ENCODE peak calls at places on chromosomes 7 and 10, in seven cellular contexts. L is body of pancreas, V is transverse colon, A is breast epithelium, N is IMR-90, R is stomach, Y is ovary. U is an unnamed sample.

GRCh38 chr10:49634053-49634660 is 20.3 kb downstream of the CHAT start:
- DNase-seq in L (no peak), V (no peak), A (peak; percentile 27), N (no peak), R (no peak), Y (peak; percentile 11), U (no peak)

GRCh38 chr10:86545097-86545496 is 23.5 kb upstream of the WAPL start:
- DNase-seq in L (no peak), V (no peak), A (peak; percentile 68), N (no peak), R (no peak), Y (no peak), U (no peak)

GRCh38 chr10:3568392-3568791 is 216.6 kb downstream of the KLF6 start:
- DNase-seq in L (no peak), V (no peak), A (no peak), N (no peak), R (no peak), Y (no peak), U (no peak)

GRCh38 chr7:130207642-130208041 is at the start of gene SSMEM1:
- DNase-seq in L (no peak), V (no peak), A (no peak), N (peak; percentile 84), R (no peak), Y (no peak), U (no peak)

GRCh38 chr7:96786998-96787395 is 77.4 kb upstream of the SEM1 start:
- DNase-seq in L (no peak), V (no peak), A (no peak), N (no peak), R (no peak), Y (no peak), U (no peak)

GRCh38 chr7:91263359-91264082 is 712 bp upstream of the FZD1 start:
- DNase-seq in L (peak; percentile 61), V (peak; percentile 38), A (no peak), N (no peak), R (no peak), Y (peak; percentile 63), U (peak; percentile 44)

GRCh38 chr7:100111156-100111555 is 8.0 kb downstream of the TAF6 start:
- DNase-seq in L (no peak), V (no peak), A (no peak), N (no peak), R (no peak), Y (no peak), U (no peak)

GRCh38 chr7:916291-916941 is 38.1 kb downstream of the ADAP1 start:
- DNase-seq in L (peak; percentile 32), V (peak; percentile 66), A (no peak), N (no peak), R (no peak), Y (no peak), U (no peak)

GRCh38 chr10:132454296-132455198 is 57.5 kb downstream of the PWWP2B start:
- DNase-seq in L (no peak), V (no peak), A (no peak), N (no peak), R (no peak), Y (no peak), U (no peak)

GRCh38 chr7:101874028-101874427 is 56.6 kb downstream of the CUX1 start:
- DNase-seq in L (no peak), V (no peak), A (no peak), N (peak; percentile 39), R (no peak), Y (no peak), U (no peak)

GRCh38 chr7:71843677-71844076 is 568.5 kb downstream of the CALN1 start:
- DNase-seq in L (no peak), V (no peak), A (no peak), N (no peak), R (no peak), Y (no peak), U (no peak)

GRCh38 chr7:67618569-67619543 is 622.2 kb downstream of the TYW1 start:
- DNase-seq in L (peak; percentile 6), V (no peak), A (no peak), N (no peak), R (no peak), Y (peak; percentile 46), U (peak; percentile 44)

GRCh38 chr10:71074176-71074755 is 138.1 kb upstream of the UNC5B start:
- DNase-seq in L (no peak), V (no peak), A (peak; percentile 34), N (no peak), R (no peak), Y (peak; percentile 3), U (no peak)

GRCh38 chr10:74272288-74272687 is 121.3 kb downstream of the ADK start:
- DNase-seq in L (no peak), V (no peak), A (no peak), N (no peak), R (no peak), Y (no peak), U (no peak)

GRCh38 chr10:18683427-18683826 is 24.2 kb downstream of the ARL5B start:
- DNase-seq in L (no peak), V (no peak), A (no peak), N (peak; percentile 82), R (no peak), Y (no peak), U (no peak)

GRCh38 chr10:13349776-13350274 is 1.7 kb upstream of the SEPHS1 start:
- DNase-seq in L (peak; percentile 50), V (peak; percentile 76), A (peak; percentile 72), N (peak; percentile 54), R (peak; percentile 37), Y (peak; percentile 63), U (peak; percentile 71)

GRCh38 chr10:123643315-123643714 is 22.8 kb upstream of the GPR26 start:
- DNase-seq in L (no peak), V (no peak), A (peak; percentile 41), N (no peak), R (peak; percentile 15), Y (no peak), U (no peak)

GRCh38 chr10:27372095-27372494 is 131.5 kb upstream of the ACBD5 start:
- DNase-seq in L (no peak), V (no peak), A (no peak), N (no peak), R (no peak), Y (no peak), U (no peak)

GRCh38 chr7:137934176-137934826 is 67.6 kb downstream of the CREB3L2 start:
- DNase-seq in L (no peak), V (no peak), A (no peak), N (no peak), R (no peak), Y (no peak), U (no peak)

DNA sequence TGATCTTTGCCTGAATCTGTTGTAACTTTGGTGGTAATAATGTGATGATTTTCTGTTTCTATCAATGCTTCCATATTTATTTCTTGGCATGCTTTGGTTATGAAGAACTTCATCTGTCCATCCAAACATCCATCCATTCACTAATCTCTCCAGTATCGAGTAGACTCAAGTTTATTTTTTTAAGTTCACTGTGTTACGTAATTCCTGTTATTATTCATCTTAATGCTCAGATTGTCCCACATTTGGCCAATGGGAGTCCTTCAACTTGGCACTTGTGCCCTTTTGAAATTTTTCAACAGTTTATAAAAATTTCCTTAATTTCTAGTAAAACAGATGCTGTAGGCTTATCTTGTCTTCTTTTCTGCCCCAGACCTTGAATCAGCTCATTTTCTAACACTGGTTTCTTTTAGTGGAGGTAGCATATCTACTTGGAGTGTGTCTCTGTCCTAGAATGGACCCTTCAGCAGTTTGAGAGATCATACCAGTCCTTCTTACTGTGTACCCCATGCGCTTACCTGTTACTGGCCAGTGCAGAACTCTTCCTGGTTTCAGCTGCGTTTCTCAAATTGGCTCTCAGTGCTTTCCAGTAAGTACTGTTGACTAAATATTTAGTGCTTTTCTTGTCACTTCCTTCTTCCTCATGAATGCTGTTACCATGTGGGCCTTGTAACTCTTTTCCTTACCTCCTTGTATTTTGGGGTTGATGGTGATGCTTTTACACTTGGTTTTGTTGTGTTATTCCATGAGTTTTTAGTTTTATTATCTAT is 100.8 kb downstream of the MLLT10 start:
- DNase-seq in L (no peak), V (no peak), A (no peak), N (peak; percentile 5), R (no peak), Y (no peak), U (no peak)
- TF ChIP-seq POLR2A in L (no peak), V (no peak), A (no peak), N (no peak), R (no peak), Y (no peak), U (no peak)

DNA sequence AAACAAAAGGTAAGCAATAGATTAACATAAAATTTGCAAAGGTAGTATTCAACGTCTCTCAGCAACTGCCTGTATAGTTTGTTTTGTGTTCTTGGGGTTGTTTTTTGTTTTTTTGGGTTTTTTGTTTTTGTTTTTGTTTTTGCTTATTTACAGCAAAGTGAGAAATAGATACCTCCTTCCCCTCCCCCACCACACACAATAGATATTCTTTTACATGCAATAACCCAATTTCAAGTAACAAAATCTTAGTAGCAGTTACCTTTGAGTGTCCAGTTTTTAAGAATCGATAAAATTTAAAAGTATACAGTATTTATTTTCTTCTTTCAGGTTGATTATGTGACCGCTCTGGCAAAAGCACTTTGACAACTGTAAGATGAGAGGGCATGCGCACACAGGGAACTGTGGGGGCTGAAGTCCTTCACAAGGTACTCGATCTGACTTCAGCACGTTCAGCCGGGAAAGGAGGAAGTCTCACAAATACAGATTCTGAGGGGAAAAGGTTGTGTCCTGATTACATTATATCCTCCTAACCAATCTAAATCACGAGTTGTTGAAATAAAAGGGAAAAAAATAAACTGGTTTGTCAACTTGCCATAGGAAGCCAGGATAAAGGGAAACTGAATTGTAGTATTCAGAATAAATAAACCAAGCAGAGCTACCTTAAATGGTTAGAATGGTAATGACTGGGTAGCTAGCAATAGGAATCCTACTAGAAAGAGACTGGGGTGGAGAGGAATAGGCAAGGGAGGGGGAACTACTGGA is 47.8 kb downstream of the CPEB3 start:
- DNase-seq in L (peak; percentile 85), V (peak; percentile 66), A (peak; percentile 58), N (peak; percentile 64), R (peak; percentile 61), Y (peak; percentile 52), U (peak; percentile 84)
- H3K4me3 ChIP-seq in L (no peak overlapping the region), V (peak overlapping the region; percentile 17), A (peak overlapping the region; percentile 50), N (peak overlapping the region; percentile 38), R (peak overlapping the region; percentile 30), Y (peak overlapping the region; percentile 22), U (peak overlapping the region; percentile 4)

GRCh38 chr10:101780187-101780817 is 2.9 kb downstream of the NPM3 start:
- DNase-seq in L (no peak), V (no peak), A (no peak), N (no peak), R (no peak), Y (no peak), U (no peak)

GRCh38 chr10:101780818-101781654 is 2.2 kb downstream of the NPM3 start:
- DNase-seq in L (peak; percentile 69), V (peak; percentile 66), A (no peak), N (peak; percentile 64), R (peak; percentile 70), Y (peak; percentile 71), U (peak; percentile 44)

GRCh38 chr10:101778151-101778780 is 2.4 kb upstream of the FGF8 start:
- DNase-seq in L (no peak), V (no peak), A (no peak), N (no peak), R (peak; percentile 23), Y (peak; percentile 27), U (no peak)

GRCh38 chr10:101778781-101779543 is 3.0 kb upstream of the FGF8 start:
- DNase-seq in L (peak; percentile 55), V (peak; percentile 70), A (no peak), N (no peak), R (peak; percentile 68), Y (peak; percentile 34), U (peak; percentile 81)

GRCh38 chr10:101779544-101780186 is 3.6 kb downstream of the NPM3 start:
- DNase-seq in L (peak; percentile 86), V (peak; percentile 88), A (peak; percentile 82), N (peak; percentile 46), R (peak; percentile 87), Y (peak; percentile 87), U (peak; percentile 88)
- H3K27me3 ChIP-seq in L (no peaks in the 10 kb centered on the region), V (peaks cover 43% of the 10 kb centered on the region), A (peaks cover 45% of the 10 kb centered on the region), N (peaks cover 31% of the 10 kb centered on the region), R (peaks cover 44% of the 10 kb centered on the region), Y (no peaks in the 10 kb centered on the region), U (peaks cover under 1% of the 10 kb centered on the region)

GRCh38 chr7:73698410-73698809 is 15.0 kb downstream of the BUD23 start:
- DNase-seq in L (no peak), V (no peak), A (no peak), N (no peak), R (no peak), Y (no peak), U (no peak)
- TF ChIP-seq POLR2A in L (no peak), V (no peak), A (no peak), N (no peak), R (no peak), Y (no peak), U (no peak)